ENCODE peak calls at places on chromosomes 1 and 21, in eight cellular contexts. Q is GM19239, A is neural crest cell, U is ureter, O is kidney glomerular epithelial cell, F is H7, K is T follicular helper cell, M is germinal center. P is an unnamed sample.

GRCh38 chr1:165168466-165168865 is 188.0 kb downstream of the LMX1A start:
- DNase-seq in M (no peak), Q (no peak), U (no peak), A (no peak), O (no peak), F (no peak), K (no peak), P (no peak)

GRCh38 chr1:156114919-156115513 is 505 bp downstream of the LMNA start:
- DNase-seq in U (no peak), A (peak), Q (no peak), K (no peak), F (peak), M (no peak), O (no peak), P (no peak)

GRCh38 chr21:46636550-46637289 is 1.2 kb downstream of the PRMT2 start:
- DNase-seq in K (no peak), M (no peak), O (no peak), U (no peak), F (no peak), A (no peak), Q (no peak), P (no peak)

GRCh38 chr1:109617291-109617801 is 2.1 kb downstream of the GNAT2 start:
- DNase-seq in O (peak), A (no peak), U (no peak), K (no peak), M (no peak), Q (no peak), F (peak), P (no peak)

GRCh38 chr1:116654351-116654750 is 13.2 kb downstream of the IGSF3 start:
- DNase-seq in U (no peak), F (no peak), K (no peak), M (no peak), O (no peak), A (no peak), Q (no peak), P (no peak)

GRCh38 chr1:54413295-54413694 is 7.1 kb upstream of the SSBP3 start:
- DNase-seq in F (no peak), O (no peak), U (no peak), M (no peak), Q (no peak), K (no peak), A (no peak), P (no peak)

GRCh38 chr1:201066986-201067385 is 43.5 kb upstream of the KIF21B start:
- DNase-seq in M (no peak), K (no peak), F (no peak), A (no peak), Q (no peak), O (no peak), U (no peak), P (no peak)

GRCh38 chr1:182765416-182765815 is 24.2 kb upstream of the NPL start:
- DNase-seq in M (no peak), Q (no peak), A (no peak), F (no peak), K (no peak), U (no peak), O (no peak), P (no peak)

GRCh38 chr1:153774780-153775431 is at the start of gene SLC27A3:
- DNase-seq in U (peak), O (peak), A (no peak), F (peak), Q (no peak), K (no peak), M (peak), P (peak)

GRCh38 chr1:163399976-163400375 is 78.2 kb downstream of the NUF2 start:
- DNase-seq in O (no peak), U (no peak), F (peak), M (no peak), A (no peak), K (no peak), Q (no peak), P (no peak)

GRCh38 chr21:14012409-14012808 is 198.3 kb downstream of the LIPI start:
- DNase-seq in O (no peak), A (no peak), Q (no peak), M (no peak), K (no peak), U (no peak), F (peak), P (no peak)

GRCh38 chr1:9530320-9530719 is 8.9 kb upstream of the SLC25A33 start:
- DNase-seq in F (no peak), A (no peak), M (no peak), O (no peak), Q (no peak), U (no peak), K (no peak), P (no peak)

GRCh38 chr1:51283977-51284376 is 46.4 kb downstream of the TTC39A start:
- DNase-seq in M (no peak), U (no peak), Q (no peak), O (no peak), A (no peak), F (no peak), K (no peak), P (no peak)

GRCh38 chr1:1406101-1406820 is 832 bp downstream of the MRPL20 start:
- DNase-seq in A (no peak), O (no peak), Q (no peak), M (no peak), F (peak), K (no peak), U (no peak), P (no peak)

GRCh38 chr1:236156512-236157208 is 14.3 kb downstream of the GPR137B start:
- DNase-seq in F (peak), U (no peak), Q (peak), K (peak), M (peak), A (no peak), O (no peak), P (peak)

GRCh38 chr21:42120056-42120903 is 49.2 kb downstream of the UMODL1 start:
- DNase-seq in U (no peak), A (no peak), K (no peak), M (peak), O (no peak), F (no peak), Q (no peak), P (no peak)

P was measured in GM12892.